ENCODE peak calls at places on chromosomes 1 and 21, in five cellular contexts. I, N, O, E and Y are unnamed samples.

GRCh38 chr1:232476538-232476950 is 153.4 kb downstream of the SIPA1L2 start:
- DNase-seq in I (no peak), N (peak), O (no peak), E (peak), Y (no peak)

GRCh38 chr1:212606734-212607205 is 1.8 kb upstream of the ATF3 start:
- DNase-seq in I (peak), N (no peak), O (no peak), E (no peak), Y (peak)

GRCh38 chr1:13826591-13826990 is 126.6 kb downstream of the PRDM2 start:
- DNase-seq in I (no peak), N (no peak), O (no peak), E (no peak), Y (no peak)

GRCh38 chr1:107145637-107146036 is 4.8 kb downstream of the NTNG1 start:
- DNase-seq in I (no peak), N (no peak), O (no peak), E (no peak), Y (no peak)

GRCh38 chr21:36859744-36860501 is 106.5 kb downstream of the HLCS start:
- DNase-seq in I (peak), N (no peak), O (peak), E (peak), Y (no peak)

GRCh38 chr1:114454539-114454938 is 56.5 kb downstream of the TRIM33 start:
- DNase-seq in I (no peak), N (no peak), O (no peak), E (no peak), Y (no peak)

GRCh38 chr1:62962794-62963776 is 179.2 kb downstream of the ATG4C start:
- DNase-seq in I (peak), N (peak), O (peak), E (peak), Y (peak)

GRCh38 chr1:207676153-207676552 is 31.2 kb downstream of the CR1L start:
- DNase-seq in I (no peak), N (no peak), O (no peak), E (no peak), Y (no peak)

GRCh38 chr1:161068306-161069200 is 1.1 kb downstream of the ARHGAP30 start:
- DNase-seq in I (no peak), N (no peak), O (peak), E (no peak), Y (peak)

GRCh38 chr1:98940680-98941079 is 64.0 kb downstream of the PLPPR5 start:
- DNase-seq in I (no peak), N (peak), O (no peak), E (peak), Y (no peak)

GRCh38 chr1:97093742-97094141 is 372.2 kb downstream of the PTBP2 start:
- DNase-seq in I (no peak), N (peak), O (no peak), E (peak), Y (no peak)

GRCh38 chr1:68111804-68112436 is 61.5 kb upstream of the DIRAS3 start:
- DNase-seq in I (peak), N (peak), O (peak), E (peak), Y (no peak)

GRCh38 chr1:211648336-211648735 is 27.1 kb downstream of the NEK2 start:
- DNase-seq in I (no peak), N (peak), O (no peak), E (peak), Y (no peak)

GRCh38 chr1:229161740-229162139 is 109.2 kb upstream of the RAB4A start:
- DNase-seq in I (no peak), N (no peak), O (no peak), E (no peak), Y (no peak)

GRCh38 chr1:13523780-13524477 is 10.1 kb upstream of the LRRC38 start:
- DNase-seq in I (peak), N (no peak), O (no peak), E (no peak), Y (no peak)

GRCh38 chr1:26775666-26776065 is 12.1 kb upstream of the PIGV start:
- DNase-seq in I (no peak), N (no peak), O (no peak), E (no peak), Y (no peak)

GRCh38 chr1:29122662-29122986 is 1.1 kb downstream of the TMEM200B start:
- DNase-seq in I (peak), N (peak), O (peak), E (peak), Y (peak)

GRCh38 chr1:1246601-1247340 is at the start of gene C1QTNF12:
- DNase-seq in I (peak), N (no peak), O (no peak), E (no peak), Y (no peak)

GRCh38 chr1:1246230-1246600 is 307 bp downstream of the C1QTNF12 start:
- DNase-seq in I (peak), N (no peak), O (no peak), E (no peak), Y (no peak)

GRCh38 chr1:1245178-1245839 is 1.2 kb downstream of the C1QTNF12 start:
- DNase-seq in I (no peak), N (no peak), O (no peak), E (no peak), Y (no peak)

GRCh38 chr1:1245840-1246205 is 699 bp downstream of the C1QTNF12 start:
- DNase-seq in I (no peak), N (no peak), O (no peak), E (no peak), Y (no peak)

GRCh38 chr1:1247341-1247913 is 905 bp upstream of the C1QTNF12 start:
- DNase-seq in I (no peak), N (no peak), O (no peak), E (no peak), Y (no peak)
- TF ChIP-seq CTCF in I (no peak), N (no peak), O (no peak), E (no peak), Y (no peak)

GRCh38 chr1:242522304-242522945 is 2.1 kb downstream of the PLD5 start:
- DNase-seq in I (no peak), N (no peak), O (no peak), E (no peak), Y (peak)

GRCh38 chr1:242525360-242525722 is 844 bp upstream of the PLD5 start:
- DNase-seq in I (no peak), N (no peak), O (no peak), E (no peak), Y (no peak)

GRCh38 chr1:242523282-242523967 is 1.1 kb downstream of the PLD5 start:
- DNase-seq in I (peak), N (no peak), O (no peak), E (no peak), Y (peak)

GRCh38 chr1:242524571-242525359 is at the start of gene PLD5:
- DNase-seq in I (peak), N (no peak), O (no peak), E (no peak), Y (no peak)

DNA sequence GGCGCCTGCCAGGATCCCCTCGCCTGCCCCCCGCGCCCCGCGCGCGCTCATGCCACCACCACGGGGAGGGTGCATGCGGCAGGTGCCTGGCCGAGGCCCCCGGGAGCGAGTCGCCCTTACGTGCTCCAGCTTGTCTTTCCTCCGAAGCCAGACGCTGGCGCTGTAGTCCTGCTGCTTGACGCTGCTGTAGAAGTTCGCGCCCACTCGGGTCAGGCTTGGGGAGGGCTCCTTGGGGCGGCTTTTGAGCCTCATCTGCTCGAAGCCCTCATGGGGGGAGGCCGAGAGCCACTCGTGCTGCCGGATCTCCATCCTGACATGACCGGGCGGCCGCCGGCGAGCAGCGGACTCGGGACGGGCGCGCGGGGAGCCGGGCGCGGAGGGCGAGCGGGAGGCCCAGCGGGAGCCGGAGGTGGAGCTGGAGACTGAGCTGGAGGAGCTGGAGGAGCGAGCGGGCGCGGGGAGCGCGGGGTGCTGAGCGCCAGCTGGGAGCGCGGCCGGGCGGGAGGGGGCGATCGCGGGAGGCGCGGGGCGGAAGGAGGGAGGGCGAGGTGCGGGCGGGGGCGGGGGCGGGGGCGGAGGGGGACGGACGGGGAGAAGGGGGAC is 428 bp downstream of the PLD5 start:
- DNase-seq in I (peak), N (no peak), O (peak), E (peak), Y (peak)
- TF ChIP-seq CTCF in I (no peak), N (no peak), O (peak), E (no peak), Y (no peak)

GRCh38 chr1:158491372-158491771 is 19.4 kb downstream of the OR10R2 start:
- DNase-seq in I (no peak), N (no peak), O (no peak), E (no peak), Y (no peak)

GRCh38 chr1:158494737-158495136 is 22.7 kb downstream of the OR10R2 start:
- DNase-seq in I (no peak), N (no peak), O (no peak), E (no peak), Y (no peak)

GRCh38 chr1:158496379-158496778 is 24.4 kb downstream of the OR10R2 start:
- DNase-seq in I (no peak), N (peak), O (no peak), E (peak), Y (peak)
- TF ChIP-seq CTCF in I (peak), N (no peak), O (peak), E (no peak), Y (peak)

GRCh38 chr1:45750298-45751038 is at the start of gene IPP:
- DNase-seq in I (peak), N (peak), O (peak), E (peak), Y (peak)
- TF ChIP-seq CTCF in I (no peak), N (peak), O (peak), E (peak), Y (peak)

DNA sequence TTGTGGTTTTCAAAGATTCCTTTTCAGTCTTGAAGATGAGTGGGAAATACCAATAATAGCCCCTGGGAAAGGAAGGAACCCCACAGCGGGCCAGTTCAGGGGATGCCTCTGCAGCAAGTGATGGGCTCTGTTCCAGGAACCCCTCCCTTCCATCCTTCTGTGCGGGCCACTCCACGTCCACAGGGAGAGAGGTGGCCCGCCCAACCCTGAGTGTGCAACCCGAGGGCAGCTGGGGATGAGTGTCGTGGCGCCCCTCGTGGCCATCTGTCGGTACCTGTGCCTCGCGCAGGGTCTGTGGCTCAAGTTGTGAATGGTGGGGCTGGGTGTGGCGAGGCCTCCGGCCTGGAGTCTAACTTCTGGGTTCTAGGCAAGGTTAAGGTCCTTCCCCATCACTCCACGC is 65.6 kb downstream of the TLR5 start:
- DNase-seq in I (peak), N (no peak), O (peak), E (no peak), Y (no peak)
- TF ChIP-seq CTCF in I (no peak), N (no peak), O (peak), E (no peak), Y (no peak)

GRCh38 chr21:29377266-29377665 is 78.5 kb downstream of the BACH1 start:
- DNase-seq in I (no peak), N (no peak), O (no peak), E (no peak), Y (no peak)

GRCh38 chr21:29379517-29380054 is 80.9 kb downstream of the BACH1 start:
- DNase-seq in I (no peak), N (no peak), O (no peak), E (no peak), Y (no peak)

GRCh38 chr21:29378814-29379213 is 80.1 kb downstream of the BACH1 start:
- DNase-seq in I (no peak), N (peak), O (no peak), E (peak), Y (no peak)

GRCh38 chr21:29374481-29374880 is 75.8 kb downstream of the BACH1 start:
- DNase-seq in I (no peak), N (no peak), O (no peak), E (no peak), Y (no peak)

GRCh38 chr21:29376556-29376955 is 77.8 kb downstream of the BACH1 start:
- DNase-seq in I (peak), N (peak), O (peak), E (peak), Y (peak)
- TF ChIP-seq CTCF in I (peak), N (peak), O (peak), E (peak), Y (peak)

GRCh38 chr1:169914534-169914933 is 20.8 kb upstream of the SCYL3 start:
- DNase-seq in I (no peak), N (peak), O (no peak), E (peak), Y (no peak)
- TF ChIP-seq CTCF in I (no peak), N (no peak), O (no peak), E (no peak), Y (no peak)

DNA sequence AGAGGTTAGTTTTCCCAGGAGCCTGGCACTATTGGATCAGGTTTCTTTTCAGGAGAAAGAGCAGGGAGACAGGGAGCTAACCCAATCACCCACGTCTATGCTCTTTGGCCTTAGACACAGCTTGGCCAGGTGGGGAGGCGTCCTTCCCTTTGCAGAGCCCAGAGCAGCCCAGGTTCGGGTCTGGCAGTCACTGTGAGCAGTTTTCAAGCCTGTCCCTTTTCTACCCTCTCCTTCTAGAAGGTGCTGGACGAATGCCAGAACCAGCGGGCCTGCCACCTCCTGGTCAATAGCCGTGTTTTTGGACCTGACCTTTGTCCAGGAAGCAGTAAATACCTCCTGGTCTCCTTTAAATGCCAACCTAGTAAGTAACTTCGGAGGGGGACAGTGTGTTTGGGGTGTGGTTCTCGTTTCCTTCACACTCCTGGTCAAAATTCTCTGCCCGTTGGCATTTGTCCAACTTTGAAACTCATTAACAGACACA is 44.9 kb downstream of the EVA1C start:
- DNase-seq in I (no peak), N (peak), O (peak), E (peak), Y (no peak)
- TF ChIP-seq CTCF in I (no peak), N (no peak), O (peak), E (peak), Y (no peak)

DNA sequence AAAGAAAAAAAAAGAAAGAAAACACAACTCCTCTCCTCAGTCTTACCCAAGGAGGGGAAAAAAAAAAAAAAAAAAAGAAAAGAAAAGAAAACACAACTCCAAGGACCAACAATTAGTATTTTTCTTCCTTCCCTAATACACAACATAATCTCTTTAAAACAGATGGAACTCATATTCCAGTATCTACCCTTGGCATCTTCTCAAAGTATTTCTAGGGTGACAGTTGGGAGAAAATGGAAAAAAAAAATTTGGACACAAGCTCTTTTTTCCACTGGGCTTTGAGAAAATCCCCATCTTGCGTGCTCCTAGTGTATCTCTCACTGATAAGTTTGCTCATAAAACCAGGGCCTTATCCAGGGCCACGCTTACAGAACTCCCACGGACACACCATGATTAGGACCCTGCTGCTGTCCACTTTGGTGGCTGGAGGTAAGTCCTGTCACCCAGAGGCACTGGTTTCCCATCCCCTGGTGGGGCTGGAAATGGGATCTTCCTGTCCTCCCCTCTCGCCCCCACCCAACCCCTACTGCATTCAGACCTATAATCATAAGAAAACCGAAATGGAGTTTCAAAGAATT is at the start of gene CELA2B:
- DNase-seq in I (no peak), N (peak), O (no peak), E (peak), Y (no peak)
- TF ChIP-seq CTCF in I (no peak), N (no peak), O (no peak), E (no peak), Y (no peak)

GRCh38 chr1:65918564-65918963 is 125.9 kb downstream of the PDE4B start:
- DNase-seq in I (no peak), N (no peak), O (no peak), E (no peak), Y (no peak)

GRCh38 chr1:65924471-65924870 is 131.8 kb downstream of the PDE4B start:
- DNase-seq in I (no peak), N (peak), O (no peak), E (peak), Y (no peak)

GRCh38 chr1:65921461-65921860 is 128.8 kb downstream of the PDE4B start:
- DNase-seq in I (no peak), N (no peak), O (no peak), E (no peak), Y (no peak)
- TF ChIP-seq CTCF in I (no peak), N (no peak), O (no peak), E (no peak), Y (no peak)